ENCODE peak calls at places on chromosome 14, in five cellular contexts. V is psoas muscle, C is left ventricle myocardium inferior, E is GM23248, R is prostate gland. H is an unnamed sample. For H3K36me3, the result is how much of the 10 kb centered on the place peaks cover.

GRCh38 chr14:25396128-25396527 is 346.2 kb upstream of the STXBP6 start:
- DNase-seq in V (no peak), R (no peak), E (peak), C (no peak), H (no peak)

GRCh38 chr14:53278602-53279506 is 125.7 kb upstream of the DDHD1 start:
- DNase-seq in E (peak), V (no peak), C (no peak), R (no peak), H (no peak)

GRCh38 chr14:30225171-30225570 is 297.5 kb upstream of the PRKD1 start:
- DNase-seq in E (no peak), V (peak), C (no peak), R (no peak), H (peak)

GRCh38 chr14:66717571-66718140 is 209.7 kb downstream of the GPHN start:
- DNase-seq in E (no peak), R (no peak), C (no peak), V (no peak), H (no peak)

GRCh38 chr14:101458536-101459391 is 102.5 kb upstream of the DIO3 start:
- DNase-seq in R (no peak), V (no peak), C (no peak), E (no peak), H (no peak)

GRCh38 chr14:75306917-75307699 is 28.5 kb downstream of the FOS start:
- DNase-seq in V (no peak), R (no peak), C (no peak), E (peak), H (no peak)

GRCh38 chr14:75495399-75495798 is 26.9 kb upstream of the BATF start:
- DNase-seq in V (no peak), R (no peak), E (no peak), C (no peak), H (no peak)

GRCh38 chr14:24887623-24888304 is 162.2 kb downstream of the STXBP6 start:
- DNase-seq in V (no peak), C (no peak), E (peak), R (no peak), H (no peak)

GRCh38 chr14:95037273-95037672 is 120.1 kb downstream of the DICER1 start:
- DNase-seq in R (no peak), C (no peak), V (no peak), E (no peak), H (no peak)

DNA sequence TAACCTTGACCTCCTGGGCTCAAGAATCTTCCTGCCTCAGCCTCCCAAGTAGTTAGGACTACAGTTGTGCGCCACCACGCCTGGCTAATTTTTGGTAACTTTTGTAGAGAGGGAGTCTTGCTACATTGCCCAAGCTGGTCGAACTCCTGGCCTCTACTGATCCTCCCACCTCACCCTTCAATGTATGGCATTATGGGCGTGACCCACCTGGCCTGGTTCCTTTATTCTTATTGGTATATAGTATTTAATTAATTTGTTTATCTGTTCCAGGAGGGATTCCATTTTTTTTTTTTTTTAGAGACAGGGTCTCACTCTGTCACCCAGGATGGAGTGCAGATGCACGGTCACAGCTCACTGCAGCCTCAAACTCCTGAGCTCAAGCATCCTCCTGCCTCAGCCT is 40.9 kb upstream of the EAPP start:
- DNase-seq in C (no peak), R (no peak), E (no peak), V (no peak), H (no peak)
- H3K36me3 ChIP-seq in C (half or more), R (under half), E (under half), V (under half), H (under half)

GRCh38 chr14:39279515-39279914 is 45.8 kb downstream of the MIA2 start:
- DNase-seq in R (no peak), C (no peak), V (no peak), E (no peak), H (no peak)
- H3K36me3 ChIP-seq in R (under half), C (half or more), V (under half), E (under half), H (under half)

GRCh38 chr14:89315493-89316456 is 101.3 kb downstream of the FOXN3 start:
- DNase-seq in R (no peak), C (no peak), E (no peak), V (no peak), H (no peak)

GRCh38 chr14:89314274-89314673 is 102.8 kb downstream of the FOXN3 start:
- DNase-seq in E (no peak), C (no peak), R (no peak), V (no peak), H (no peak)

GRCh38 chr14:89310211-89310610 is 106.8 kb downstream of the FOXN3 start:
- DNase-seq in C (no peak), V (no peak), E (no peak), R (no peak), H (no peak)

GRCh38 chr14:89309670-89310177 is 107.3 kb downstream of the FOXN3 start:
- DNase-seq in E (no peak), R (no peak), C (no peak), V (no peak), H (no peak)

DNA sequence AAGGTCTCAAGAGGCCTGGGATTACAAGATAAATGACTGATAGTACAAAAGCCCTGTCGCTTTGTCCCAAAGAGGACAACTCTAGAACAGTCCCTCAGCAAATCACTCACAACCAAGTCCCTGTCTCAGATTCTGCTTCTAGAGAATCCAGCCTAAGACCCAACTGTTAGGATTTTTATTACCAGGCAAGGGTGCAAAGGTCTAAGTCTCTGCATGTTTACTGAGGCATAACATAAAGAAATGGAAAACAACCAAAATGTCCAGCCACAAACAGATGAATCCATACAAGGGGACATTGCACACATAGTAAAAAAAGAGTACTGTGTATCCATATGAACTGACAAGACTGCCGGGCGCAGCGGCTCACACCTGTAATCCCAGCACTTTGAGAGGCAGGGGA is 104.1 kb downstream of the FOXN3 start:
- DNase-seq in C (no peak), V (no peak), E (no peak), R (no peak), H (no peak)
- H3K36me3 ChIP-seq in C (under half), V (under half), E (under half), R (under half), H (under half)

GRCh38 chr14:90293766-90294471 is 37.6 kb downstream of the PSMC1 start:
- DNase-seq in R (no peak), E (no peak), V (no peak), C (no peak), H (no peak)
- H3K36me3 ChIP-seq in R (under half), E (under half), V (under half), C (half or more), H (half or more)

DNA sequence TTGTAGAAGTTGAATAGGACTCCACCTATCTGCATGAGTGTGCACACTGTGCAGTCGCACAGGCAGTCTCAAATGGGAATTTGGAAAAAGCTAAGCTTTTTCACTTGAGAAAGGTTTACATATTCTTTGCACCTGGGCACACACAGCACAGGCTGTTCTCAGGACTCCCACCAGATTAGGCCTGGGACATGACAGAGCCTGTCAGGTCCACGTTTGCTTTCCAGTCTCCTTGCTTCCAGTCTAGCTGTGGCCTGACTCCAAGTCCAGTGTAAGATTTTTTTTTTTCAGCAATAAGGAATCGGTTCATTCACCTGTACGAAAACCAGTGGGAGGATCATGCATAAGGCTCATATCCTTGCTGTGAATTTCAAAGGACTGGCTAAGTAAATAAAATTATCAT is 181.3 kb downstream of the ZFP36L1 start:
- DNase-seq in C (no peak), V (no peak), E (no peak), R (peak), H (no peak)
- H3K36me3 ChIP-seq in C (under half), V (under half), E (under half), R (under half), H (under half)

GRCh38 chr14:74029136-74029535 is 10.0 kb downstream of the BBOF1 start:
- DNase-seq in E (no peak), V (no peak), C (no peak), R (no peak), H (no peak)

GRCh38 chr14:74035556-74035955 is 16.4 kb downstream of the BBOF1 start:
- DNase-seq in R (no peak), C (no peak), E (peak), V (no peak), H (peak)

GRCh38 chr14:74038015-74038859 is 19.1 kb downstream of the BBOF1 start:
- DNase-seq in E (peak), V (no peak), R (no peak), C (no peak), H (peak)

GRCh38 chr14:74034572-74034971 is 15.4 kb downstream of the BBOF1 start:
- DNase-seq in C (no peak), V (no peak), R (no peak), E (no peak), H (no peak)
- H3K36me3 ChIP-seq in C (under half), V (under half), R (under half), E (under half), H (under half)

GRCh38 chr14:103697601-103698379 is 17.5 kb downstream of the XRCC3 start:
- DNase-seq in C (peak), V (peak), E (no peak), R (no peak), H (no peak)
- H3K36me3 ChIP-seq in C (half or more), V (under half), E (under half), R (under half), H (half or more)